ENCODE peak calls at places on chromosomes 16 and 17, in five cellular contexts. One of them, this sample, is unnamed.

GRCh38 chr17:59763861-59764260 is 56.4 kb downstream of the VMP1 start:
- DNase-seq in ascending aorta: no peak
- DNase-seq in body of pancreas: no peak
- DNase-seq in nucleus accumbens: no peak
- DNase-seq in NCI-H1092 treated with DMSO at 0.1 percent for 48 hours: no peak
- DNase-seq in this sample: no peak

GRCh38 chr17:80732268-80732667 is 187.6 kb downstream of the RPTOR start:
- DNase-seq in ascending aorta: no peak
- DNase-seq in body of pancreas: no peak
- DNase-seq in nucleus accumbens: no peak
- DNase-seq in NCI-H1092 treated with DMSO at 0.1 percent for 48 hours: no peak
- DNase-seq in this sample: no peak

GRCh38 chr17:19897901-19898300 is 30.2 kb upstream of the ULK2 start:
- DNase-seq in ascending aorta: no peak
- DNase-seq in body of pancreas: no peak
- DNase-seq in nucleus accumbens: no peak
- DNase-seq in NCI-H1092 treated with DMSO at 0.1 percent for 48 hours: no peak
- DNase-seq in this sample: peak

GRCh38 chr16:67774457-67774853 is 31.9 kb downstream of the RANBP10 start:
- DNase-seq in ascending aorta: no peak
- DNase-seq in body of pancreas: no peak
- DNase-seq in nucleus accumbens: no peak
- DNase-seq in NCI-H1092 treated with DMSO at 0.1 percent for 48 hours: no peak
- DNase-seq in this sample: no peak

GRCh38 chr16:81841709-81842108 is 62.6 kb downstream of the PLCG2 start:
- DNase-seq in ascending aorta: no peak
- DNase-seq in body of pancreas: no peak
- DNase-seq in nucleus accumbens: no peak
- DNase-seq in NCI-H1092 treated with DMSO at 0.1 percent for 48 hours: no peak
- DNase-seq in this sample: no peak

GRCh38 chr17:4472281-4472680 is 26.4 kb upstream of the SPNS2 start:
- DNase-seq in ascending aorta: no peak
- DNase-seq in body of pancreas: no peak
- DNase-seq in nucleus accumbens: no peak
- DNase-seq in NCI-H1092 treated with DMSO at 0.1 percent for 48 hours: no peak
- DNase-seq in this sample: no peak

GRCh38 chr16:25633549-25633948 is 58.2 kb upstream of the HS3ST4 start:
- DNase-seq in ascending aorta: no peak
- DNase-seq in body of pancreas: no peak
- DNase-seq in nucleus accumbens: no peak
- DNase-seq in NCI-H1092 treated with DMSO at 0.1 percent for 48 hours: no peak
- DNase-seq in this sample: no peak

GRCh38 chr16:11610580-11610979 is 23.9 kb upstream of the LITAF start:
- DNase-seq in ascending aorta: no peak
- DNase-seq in body of pancreas: no peak
- DNase-seq in nucleus accumbens: no peak
- DNase-seq in NCI-H1092 treated with DMSO at 0.1 percent for 48 hours: no peak
- DNase-seq in this sample: no peak

GRCh38 chr17:33572615-33573014 is 279.5 kb upstream of the ASIC2 start:
- DNase-seq in ascending aorta: no peak
- DNase-seq in body of pancreas: no peak
- DNase-seq in nucleus accumbens: no peak
- DNase-seq in NCI-H1092 treated with DMSO at 0.1 percent for 48 hours: no peak
- DNase-seq in this sample: no peak

GRCh38 chr17:17781591-17782424 is 55.0 kb downstream of the SREBF1 start:
- DNase-seq in ascending aorta: no peak
- DNase-seq in body of pancreas: peak
- DNase-seq in nucleus accumbens: peak
- DNase-seq in NCI-H1092 treated with DMSO at 0.1 percent for 48 hours: peak
- DNase-seq in this sample: no peak

GRCh38 chr16:76194621-76195015 is 82.6 kb upstream of the CNTNAP4 start:
- DNase-seq in ascending aorta: no peak
- DNase-seq in body of pancreas: peak
- DNase-seq in nucleus accumbens: no peak
- DNase-seq in NCI-H1092 treated with DMSO at 0.1 percent for 48 hours: no peak
- DNase-seq in this sample: no peak

GRCh38 chr17:2190014-2190413 is 113.6 kb downstream of the SMG6 start:
- DNase-seq in ascending aorta: no peak
- DNase-seq in body of pancreas: no peak
- DNase-seq in nucleus accumbens: no peak
- DNase-seq in NCI-H1092 treated with DMSO at 0.1 percent for 48 hours: no peak
- DNase-seq in this sample: no peak

GRCh38 chr16:28623172-28623711 is 13.4 kb upstream of the SULT1A1 start:
- DNase-seq in ascending aorta: no peak
- DNase-seq in body of pancreas: peak
- DNase-seq in nucleus accumbens: no peak
- DNase-seq in NCI-H1092 treated with DMSO at 0.1 percent for 48 hours: peak
- DNase-seq in this sample: peak

GRCh38 chr17:82858376-82859126 is 18.7 kb upstream of the ZNF750 start:
- DNase-seq in ascending aorta: no peak
- DNase-seq in body of pancreas: peak
- DNase-seq in nucleus accumbens: no peak
- DNase-seq in NCI-H1092 treated with DMSO at 0.1 percent for 48 hours: no peak
- DNase-seq in this sample: peak

GRCh38 chr16:25126820-25127232 is 15.3 kb downstream of the LCMT1 start:
- DNase-seq in ascending aorta: no peak
- DNase-seq in body of pancreas: peak
- DNase-seq in nucleus accumbens: peak
- DNase-seq in NCI-H1092 treated with DMSO at 0.1 percent for 48 hours: no peak
- DNase-seq in this sample: peak

GRCh38 chr17:17235212-17236174 is 1.5 kb downstream of the FLCN start:
- DNase-seq in ascending aorta: no peak
- DNase-seq in body of pancreas: peak
- DNase-seq in nucleus accumbens: no peak
- DNase-seq in NCI-H1092 treated with DMSO at 0.1 percent for 48 hours: no peak
- DNase-seq in this sample: peak

GRCh38 chr16:6209355-6209930 is 1111.8 kb upstream of the EEF2KMT start:
- DNase-seq in ascending aorta: no peak
- DNase-seq in body of pancreas: no peak
- DNase-seq in nucleus accumbens: no peak
- DNase-seq in NCI-H1092 treated with DMSO at 0.1 percent for 48 hours: no peak
- DNase-seq in this sample: no peak

This sample was measured in LNCaP clone FGC.